ENCODE peak calls at places on chromosomes 4 and X, in ten cellular contexts. X, Q, J, V, E, N, K, S, I and G are unnamed samples.

GRCh38 chrX:23828894-23829293 is 45.9 kb downstream of the SAT1 start:
- DNase-seq in X (no peak), Q (no peak), J (no peak), V (no peak), E (no peak), N (no peak), K (no peak), S (no peak), I (no peak), G (no peak)

GRCh38 chr4:6087669-6088068 is 69.4 kb upstream of the C4orf50 start:
- DNase-seq in X (peak; percentile 72), Q (peak; percentile 32), J (no peak), V (peak; percentile 52), E (no peak), N (no peak), K (peak; percentile 40), S (no peak), I (no peak), G (peak; percentile 52)

GRCh38 chrX:43693602-43694406 is 37.7 kb downstream of the MAOA start:
- DNase-seq in X (no peak), Q (no peak), J (no peak), V (no peak), E (no peak), N (no peak), K (peak; percentile 53), S (no peak), I (no peak), G (no peak)

GRCh38 chr4:24105183-24106039 is 215.6 kb upstream of the PPARGC1A start:
- DNase-seq in X (no peak), Q (no peak), J (no peak), V (no peak), E (no peak), N (no peak), K (no peak), S (peak; percentile 86), I (no peak), G (no peak)

GRCh38 chr4:111602848-111603247 is 542.4 kb upstream of the FAM241A start:
- DNase-seq in X (no peak), Q (no peak), J (no peak), V (no peak), E (no peak), N (no peak), K (no peak), S (peak; percentile 38), I (no peak), G (no peak)

GRCh38 chrX:7330971-7331746 is 183.2 kb upstream of the PUDP start:
- DNase-seq in X (no peak), Q (no peak), J (no peak), V (peak; percentile 22), E (no peak), N (no peak), K (no peak), S (peak; percentile 92), I (peak; percentile 14), G (peak; percentile 43)

GRCh38 chrX:108735087-108735679 is 1.2 kb downstream of the IRS4 start:
- DNase-seq in X (no peak), Q (no peak), J (no peak), V (no peak), E (no peak), N (no peak), K (no peak), S (no peak), I (no peak), G (no peak)

GRCh38 chr4:88008133-88008621 is 742 bp downstream of the PKD2 start:
- DNase-seq in X (peak; percentile 44), Q (peak; percentile 57), J (no peak), V (peak; percentile 38), E (peak; percentile 43), N (peak; percentile 26), K (peak; percentile 28), S (peak; percentile 28), I (no peak), G (peak; percentile 52)

GRCh38 chr4:145840162-145840768 is 98.4 kb downstream of the ZNF827 start:
- DNase-seq in X (peak; percentile 9), Q (peak; percentile 41), J (peak; percentile 29), V (no peak), E (peak; percentile 78), N (peak; percentile 44), K (no peak), S (peak; percentile 43), I (no peak), G (peak; percentile 21)

GRCh38 chrX:132576945-132577344 is 88.1 kb upstream of the MBNL3 start:
- DNase-seq in X (no peak), Q (no peak), J (no peak), V (no peak), E (no peak), N (no peak), K (no peak), S (no peak), I (no peak), G (no peak)

GRCh38 chrX:120309873-120310730 is 1.2 kb downstream of the TMEM255A start:
- DNase-seq in X (no peak), Q (peak; percentile 13), J (no peak), V (peak; percentile 0), E (peak; percentile 13), N (no peak), K (no peak), S (no peak), I (no peak), G (peak; percentile 11)

GRCh38 chr4:25457053-25457715 is 80.1 kb downstream of the ANAPC4 start:
- DNase-seq in X (no peak), Q (no peak), J (no peak), V (no peak), E (no peak), N (no peak), K (no peak), S (peak; percentile 36), I (no peak), G (no peak)

GRCh38 chrX:115892787-115893671 is 277.5 kb upstream of the AGTR2 start:
- DNase-seq in X (peak; percentile 82), Q (peak; percentile 52), J (peak; percentile 80), V (peak; percentile 17), E (peak; percentile 44), N (no peak), K (peak; percentile 69), S (no peak), I (no peak), G (peak; percentile 68)

GRCh38 chr4:42454755-42455154 is 57.5 kb downstream of the SHISA3 start:
- DNase-seq in X (no peak), Q (no peak), J (no peak), V (no peak), E (no peak), N (no peak), K (no peak), S (no peak), I (no peak), G (no peak)

GRCh38 chr4:5967783-5968182 is 50.4 kb downstream of the C4orf50 start:
- DNase-seq in X (no peak), Q (no peak), J (no peak), V (no peak), E (no peak), N (no peak), K (no peak), S (no peak), I (no peak), G (no peak)

GRCh38 chrX:123138473-123138872 is 45.6 kb upstream of the GRIA3 start:
- DNase-seq in X (no peak), Q (no peak), J (no peak), V (no peak), E (no peak), N (no peak), K (no peak), S (peak; percentile 34), I (no peak), G (no peak)

GRCh38 chrX:72269671-72270251 is 7.3 kb downstream of the RPS4X start:
- DNase-seq in X (no peak), Q (peak; percentile 39), J (no peak), V (no peak), E (no peak), N (peak; percentile 43), K (no peak), S (peak; percentile 67), I (no peak), G (no peak)

GRCh38 chr4:163161536-163162205 is 5.0 kb downstream of the NAF1 start:
- DNase-seq in X (no peak), Q (no peak), J (no peak), V (peak; percentile 18), E (no peak), N (no peak), K (no peak), S (peak; percentile 75), I (no peak), G (no peak)

GRCh38 chr4:79652726-79653125 is 244.7 kb upstream of the GK2 start:
- DNase-seq in X (no peak), Q (no peak), J (no peak), V (no peak), E (no peak), N (no peak), K (no peak), S (no peak), I (no peak), G (no peak)

GRCh38 chr4:74969507-74970474 is 36.9 kb downstream of the PARM1 start:
- DNase-seq in X (no peak), Q (no peak), J (no peak), V (no peak), E (no peak), N (no peak), K (peak; percentile 33), S (no peak), I (no peak), G (no peak)

GRCh38 chrX:14922437-14922836 is 49.2 kb downstream of the MOSPD2 start:
- DNase-seq in X (no peak), Q (no peak), J (no peak), V (no peak), E (no peak), N (no peak), K (no peak), S (peak; percentile 88), I (no peak), G (no peak)

GRCh38 chr4:82371398-82371972 is 2.3 kb downstream of the HNRNPD start:
- DNase-seq in X (no peak), Q (peak; percentile 28), J (no peak), V (no peak), E (no peak), N (no peak), K (no peak), S (no peak), I (no peak), G (no peak)

GRCh38 chr4:111040904-111041303 is 418.0 kb upstream of the PITX2 start:
- DNase-seq in X (no peak), Q (no peak), J (no peak), V (no peak), E (no peak), N (no peak), K (no peak), S (no peak), I (no peak), G (no peak)

GRCh38 chr4:186700746-186701145 is 22.9 kb downstream of the FAT1 start:
- DNase-seq in X (no peak), Q (no peak), J (no peak), V (peak; percentile 39), E (no peak), N (no peak), K (peak; percentile 27), S (no peak), I (peak; percentile 71), G (peak; percentile 46)

GRCh38 chrX:149114001-149114400 is 391.1 kb downstream of the IDS start:
- DNase-seq in X (no peak), Q (no peak), J (no peak), V (no peak), E (no peak), N (no peak), K (no peak), S (no peak), I (no peak), G (no peak)

GRCh38 chr4:6121276-6121850 is 79.0 kb downstream of the JAKMIP1 start:
- DNase-seq in X (no peak), Q (no peak), J (no peak), V (no peak), E (no peak), N (no peak), K (no peak), S (no peak), I (no peak), G (no peak)

GRCh38 chr4:10054571-10055041 is 33.3 kb upstream of the SLC2A9 start:
- DNase-seq in X (no peak), Q (no peak), J (peak; percentile 51), V (no peak), E (no peak), N (no peak), K (no peak), S (no peak), I (no peak), G (no peak)

GRCh38 chrX:56764153-56764974 is 35.3 kb downstream of the NBDY start:
- DNase-seq in X (no peak), Q (peak; percentile 81), J (peak; percentile 49), V (no peak), E (peak; percentile 90), N (peak; percentile 79), K (peak; percentile 56), S (peak; percentile 51), I (no peak), G (peak; percentile 67)